ENCODE peak calls at places on chromosomes 5 and 9, in four cellular contexts. V is GM12891, W is K562, B is HepG2. Y is an unnamed sample.

GRCh38 chr5:115857621-115858349 is 16.1 kb downstream of the AP3S1 start:
- DNase-seq in W (no peak), V (no peak), B (no peak), Y (no peak)

GRCh38 chr5:165527577-165527976 is 2022.2 kb downstream of the MAT2B start:
- DNase-seq in W (no peak), B (no peak), V (no peak), Y (no peak)

GRCh38 chr5:59126665-59127354 is 543.9 kb downstream of the RAB3C start:
- DNase-seq in B (no peak), W (no peak), V (no peak), Y (no peak)

GRCh38 chr9:121989010-121989409 is 104.1 kb downstream of the TTLL11 start:
- DNase-seq in B (no peak), W (no peak), V (no peak), Y (no peak)

GRCh38 chr9:926976-927375 is 49.5 kb upstream of the DMRT3 start:
- DNase-seq in W (no peak), B (no peak), V (no peak), Y (no peak)

GRCh38 chr9:122065923-122066629 is 27.0 kb downstream of the TTLL11 start:
- DNase-seq in B (no peak), V (no peak), W (peak), Y (no peak)

GRCh38 chr5:16812448-16812847 is 123.6 kb downstream of the MYO10 start:
- DNase-seq in B (peak), W (no peak), V (no peak), Y (no peak)

GRCh38 chr5:80982093-80982492 is 21.9 kb downstream of the RASGRF2 start:
- DNase-seq in B (no peak), W (no peak), V (no peak), Y (no peak)

GRCh38 chr9:123614503-123615258 is 258.7 kb downstream of the CRB2 start:
- DNase-seq in B (no peak), V (no peak), W (no peak), Y (no peak)

GRCh38 chr9:130663258-130664171 is 879 bp upstream of the PRDM12 start:
- DNase-seq in V (no peak), B (no peak), W (no peak), Y (peak)

GRCh38 chr9:116213673-116214047 is 60.1 kb downstream of the PAPPA start:
- DNase-seq in V (no peak), W (no peak), B (no peak), Y (no peak)

GRCh38 chr5:177350776-177351391 is 584 bp downstream of the LMAN2 start:
- DNase-seq in W (no peak), V (no peak), B (no peak), Y (no peak)

GRCh38 chr9:89596937-89597555 is 7.8 kb upstream of the GADD45G start:
- DNase-seq in V (no peak), B (no peak), W (no peak), Y (no peak)

GRCh38 chr9:27763831-27764230 is 190.6 kb upstream of the C9orf72 start:
- DNase-seq in B (no peak), V (no peak), W (no peak), Y (no peak)

GRCh38 chr9:116423149-116423548 is 264.0 kb upstream of the TRIM32 start:
- DNase-seq in W (no peak), B (no peak), V (no peak), Y (no peak)

GRCh38 chr5:2891781-2892180 is 140.3 kb upstream of the IRX2 start:
- DNase-seq in B (no peak), W (no peak), V (no peak), Y (no peak)

GRCh38 chr5:16936150-16937022 is at the start of gene MYO10:
- DNase-seq in W (peak), V (peak), B (no peak), Y (peak)

GRCh38 chr9:108850293-108850897 is 5.4 kb downstream of the ACTL7B start:
- DNase-seq in W (no peak), B (peak), V (no peak), Y (no peak)

GRCh38 chr5:124395287-124395686 is 351.2 kb downstream of the ZNF608 start:
- DNase-seq in B (no peak), W (no peak), V (no peak), Y (no peak)

GRCh38 chr5:53429706-53430105 is 50.7 kb upstream of the FST start:
- DNase-seq in W (no peak), B (peak), V (no peak), Y (no peak)

GRCh38 chr9:69122086-69122390 is 52.0 kb upstream of the TJP2 start:
- DNase-seq in V (peak), B (peak), W (no peak), Y (peak)

GRCh38 chr5:73213566-73213998 is 40.6 kb downstream of the TMEM174 start:
- DNase-seq in V (no peak), W (no peak), B (no peak), Y (no peak)

GRCh38 chr5:10719965-10720364 is 41.1 kb downstream of the DAP start:
- DNase-seq in W (no peak), V (no peak), B (no peak), Y (no peak)
- TF ChIP-seq POLR2AphosphoS5 in W (no peak), V (no peak), B (no peak), Y (no peak)

DNA sequence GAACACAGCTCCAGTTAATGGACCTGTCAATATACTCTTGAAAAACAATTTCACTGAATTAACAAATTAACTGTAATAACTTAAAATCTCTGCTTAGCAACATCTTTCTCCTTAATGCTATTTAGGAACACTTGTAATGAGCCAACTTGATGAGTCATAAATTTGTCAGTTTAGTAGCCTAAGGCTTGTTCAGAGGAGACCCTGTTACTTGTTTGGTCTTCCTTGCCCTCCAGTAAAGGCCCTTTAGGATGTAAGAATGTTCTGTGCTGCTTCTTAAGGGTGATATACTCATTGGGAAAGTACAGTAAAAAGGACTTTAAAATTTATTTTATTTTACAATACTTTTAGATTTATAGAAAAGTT is 11.4 kb upstream of the MATR3 start:
- DNase-seq in B (no peak), V (no peak), W (no peak), Y (no peak)
- TF ChIP-seq TAF1 in B (no peak), V (no peak), W (no peak), Y (no peak)

GRCh38 chr9:101449071-101449721 is 13.6 kb upstream of the ALDOB start:
- DNase-seq in V (peak), W (peak), B (no peak), Y (peak)
- TF ChIP-seq POLR2A in V (no peak), W (no peak), B (no peak), Y (no peak)

DNA sequence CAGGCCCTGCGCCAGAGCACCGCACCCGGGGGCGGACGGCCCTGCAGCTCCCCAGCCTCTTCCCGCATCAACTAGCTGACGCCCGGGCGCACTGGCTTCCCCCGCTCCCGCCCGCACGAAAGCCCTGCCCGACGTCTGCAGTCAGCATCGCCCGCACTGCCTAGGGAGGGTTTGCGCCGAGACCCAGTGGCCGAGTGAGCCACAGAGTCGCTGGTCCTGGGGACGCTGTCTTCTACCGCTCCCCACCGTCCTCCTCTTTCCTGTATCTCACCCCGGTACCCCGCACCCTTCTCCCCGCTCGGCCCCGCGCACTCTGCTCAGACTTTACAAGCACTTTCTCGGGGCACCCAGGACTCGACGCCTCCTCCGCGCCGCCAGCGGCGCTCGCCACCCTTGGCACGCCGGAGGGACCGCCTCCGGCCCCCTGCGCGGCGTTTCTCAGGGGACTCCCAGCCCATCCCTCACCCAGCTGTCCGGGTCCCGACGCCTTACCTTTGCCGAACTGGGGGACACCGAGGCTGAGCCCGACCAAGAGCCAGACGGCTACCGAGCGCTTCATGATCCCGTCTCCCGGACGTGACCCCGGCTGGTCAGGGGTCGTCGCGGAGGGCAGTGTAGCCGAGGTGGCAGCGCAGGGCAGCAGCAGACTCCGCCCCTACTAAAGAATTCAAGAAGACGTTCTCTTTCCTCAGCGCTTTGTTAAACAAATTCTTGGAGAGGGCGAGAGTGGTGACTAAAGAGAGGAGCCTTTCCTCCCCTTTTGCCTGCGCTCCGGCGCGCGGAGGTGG is 670 bp downstream of the EDIL3 start:
- DNase-seq in W (no peak), V (no peak), B (no peak), Y (no peak)
- TF ChIP-seq POLR2AphosphoS5 in W (no peak), V (no peak), B (no peak), Y (no peak)

GRCh38 chr5:135867599-135867998 is 28.0 kb downstream of the IL9 start:
- DNase-seq in B (no peak), V (no peak), W (no peak), Y (no peak)

GRCh38 chr5:135869151-135869737 is 26.4 kb downstream of the IL9 start:
- DNase-seq in V (no peak), W (no peak), B (peak), Y (no peak)

GRCh38 chr5:135868681-135869080 is 27.0 kb downstream of the IL9 start:
- DNase-seq in V (no peak), B (peak), W (no peak), Y (no peak)

GRCh38 chr5:135864503-135865443 is 30.3 kb downstream of the SLC25A48 start:
- DNase-seq in B (no peak), V (no peak), W (no peak), Y (no peak)

GRCh38 chr5:135866044-135866443 is 29.6 kb downstream of the IL9 start:
- DNase-seq in V (no peak), B (no peak), W (no peak), Y (no peak)
- TF ChIP-seq TAF1 in V (no peak), B (no peak), W (no peak), Y (no peak)

GRCh38 chr9:13278368-13279246 is 885 bp downstream of the MPDZ start:
- DNase-seq in W (peak), B (peak), V (no peak), Y (no peak)
- TF ChIP-seq POLR2A in W (no peak), B (no peak), V (no peak), Y (no peak)

GRCh38 chr5:71891856-71892255 is 172.8 kb downstream of the CARTPT start:
- DNase-seq in B (no peak), W (no peak), V (no peak), Y (no peak)
- TF ChIP-seq POLR2AphosphoS5 in B (no peak), W (no peak), V (no peak), Y (no peak)

GRCh38 chr9:135222991-135223760 is 135.7 kb downstream of the OLFM1 start:
- DNase-seq in V (no peak), W (no peak), B (no peak), Y (no peak)
- TF ChIP-seq TAF1 in V (no peak), W (no peak), B (no peak), Y (no peak)

GRCh38 chr5:132456553-132457361 is 33.8 kb downstream of the IRF1 start:
- DNase-seq in B (no peak), W (no peak), V (no peak), Y (no peak)
- TF ChIP-seq POLR2A in B (no peak), W (no peak), V (peak), Y (no peak)

GRCh38 chr5:26487553-26487952 is 550.8 kb downstream of the CDH9 start:
- DNase-seq in V (no peak), B (no peak), W (no peak), Y (no peak)
- TF ChIP-seq POLR2AphosphoS5 in V (no peak), B (no peak), W (no peak), Y (no peak)